ENCODE peak calls at places on chromosomes 12 and 14, in nine cellular contexts. R is heart right ventricle; H is OCI-LY7; P is upper lobe of right lung; K is tibial artery; L is pancreas; V is CD8-positive, alpha-beta T cell; A is neuronal stem cell; F is GM23248. G is an unnamed sample.
A peak's percentile ranks its signal among the peaks of the same experiment; 100 is the strongest.

GRCh38 chr12:64813733-64814132 is 10.7 kb upstream of the TBC1D30 start:
- DNase-seq in R (no peak), H (no peak), P (no peak), K (no peak), L (no peak), V (no peak), A (no peak), F (no peak), G (no peak)

GRCh38 chr14:74921053-74921620 is 1.9 kb downstream of the RPS6KL1 start:
- DNase-seq in R (no peak), H (no peak), P (no peak), K (peak; percentile 52), L (no peak), V (no peak), A (no peak), F (no peak), G (no peak)

GRCh38 chr12:116044181-116044580 is 233.3 kb downstream of the MED13L start:
- DNase-seq in R (no peak), H (no peak), P (no peak), K (no peak), L (no peak), V (no peak), A (no peak), F (no peak), G (no peak)

GRCh38 chr14:69242311-69243224 is 17.4 kb upstream of the GALNT16 start:
- DNase-seq in R (no peak), H (peak; percentile 74), P (no peak), K (peak; percentile 75), L (peak; percentile 39), V (peak; percentile 15), A (peak; percentile 63), F (peak; percentile 78), G (peak; percentile 88)

GRCh38 chr14:96263347-96264199 is 7.6 kb downstream of the BDKRB1 start:
- DNase-seq in R (no peak), H (peak; percentile 2), P (no peak), K (no peak), L (no peak), V (no peak), A (no peak), F (no peak), G (no peak)

GRCh38 chr14:105412768-105413541 is 6.7 kb upstream of the MTA1 start:
- DNase-seq in R (no peak), H (no peak), P (no peak), K (no peak), L (no peak), V (no peak), A (no peak), F (no peak), G (no peak)

GRCh38 chr12:76037130-76038105 is 5.8 kb upstream of the PHLDA1 start:
- DNase-seq in R (no peak), H (peak; percentile 85), P (no peak), K (no peak), L (no peak), V (no peak), A (peak; percentile 53), F (peak; percentile 89), G (peak; percentile 48)

GRCh38 chr12:115570271-115570777 is 707.2 kb downstream of the MED13L start:
- DNase-seq in R (no peak), H (no peak), P (no peak), K (no peak), L (no peak), V (no peak), A (peak; percentile 8), F (no peak), G (no peak)

DNA sequence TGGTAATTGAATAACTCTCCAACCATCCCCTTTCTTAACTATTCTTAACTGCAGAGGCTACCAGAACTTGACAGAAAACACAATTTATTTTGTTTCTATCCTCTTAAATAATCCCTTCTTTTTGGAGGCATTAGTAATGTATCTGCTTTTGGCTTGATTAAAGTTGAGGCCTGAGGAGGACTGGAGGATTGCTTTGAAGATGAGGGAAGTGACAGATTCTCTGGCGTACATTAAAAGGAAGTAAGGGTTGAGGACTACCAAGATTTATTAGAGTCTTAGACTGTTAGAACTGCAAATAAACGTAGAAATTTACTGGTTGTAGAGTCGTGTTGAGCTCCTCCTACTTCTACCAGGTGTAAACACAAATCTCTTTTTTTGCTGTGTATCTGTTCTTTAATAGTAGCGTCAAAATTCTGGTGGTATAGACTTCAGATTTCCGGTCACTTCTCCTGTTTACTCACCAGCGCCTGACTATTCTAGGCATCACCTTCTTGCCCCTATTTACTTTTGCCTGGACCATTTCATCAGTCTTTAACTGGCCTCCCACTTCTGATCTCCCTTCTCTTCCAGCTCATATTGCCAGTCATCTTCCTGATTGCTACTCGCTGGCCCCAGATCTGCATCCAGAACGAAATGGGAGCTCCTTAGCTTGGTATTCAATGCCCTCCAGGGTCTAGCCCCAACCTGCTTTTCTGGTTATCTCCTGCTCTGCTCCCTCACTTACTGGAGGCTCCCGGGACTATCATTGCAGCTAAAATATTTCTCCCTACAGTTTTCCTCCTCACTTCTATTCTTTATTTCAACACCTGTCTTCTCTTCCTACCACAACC is 8.5 kb upstream of the EID3 start:
- DNase-seq in R (no peak), H (no peak), P (no peak), K (no peak), L (no peak), V (no peak), A (no peak), F (no peak), G (no peak)
- H3K36me3 ChIP-seq in R (no peaks in the 10 kb centered on the region), H (peaks cover 88% of the 10 kb centered on the region), P (peaks cover 79% of the 10 kb centered on the region), K (peaks cover 64% of the 10 kb centered on the region), L (no peaks in the 10 kb centered on the region), V (peaks cover 3% of the 10 kb centered on the region), A (peaks cover 89% of the 10 kb centered on the region), F (peaks cover 75% of the 10 kb centered on the region), G (peaks cover 7% of the 10 kb centered on the region)

GRCh38 chr14:100241279-100241678 is 2.3 kb downstream of the YY1 start:
- DNase-seq in R (no peak), H (no peak), P (no peak), K (no peak), L (no peak), V (no peak), A (no peak), F (peak; percentile 34), G (no peak)

GRCh38 chr14:100250732-100251465 is 12.0 kb downstream of the YY1 start:
- DNase-seq in R (no peak), H (no peak), P (no peak), K (no peak), L (no peak), V (no peak), A (no peak), F (no peak), G (no peak)

GRCh38 chr14:100240725-100241032 is 1.7 kb downstream of the YY1 start:
- DNase-seq in R (no peak), H (no peak), P (no peak), K (no peak), L (no peak), V (no peak), A (no peak), F (no peak), G (no peak)

GRCh38 chr14:100246809-100247428 is 8.0 kb downstream of the YY1 start:
- DNase-seq in R (no peak), H (peak; percentile 53), P (no peak), K (no peak), L (no peak), V (no peak), A (peak; percentile 43), F (peak; percentile 61), G (no peak)

GRCh38 chr14:100246136-100246535 is 7.2 kb downstream of the YY1 start:
- DNase-seq in R (no peak), H (no peak), P (no peak), K (no peak), L (peak; percentile 11), V (no peak), A (no peak), F (no peak), G (no peak)
- H3K4me1 ChIP-seq in R (peaks cover 70% of the 10 kb centered on the region), H (peaks cover 87% of the 10 kb centered on the region), P (peaks cover 76% of the 10 kb centered on the region), K (no peaks in the 10 kb centered on the region), L (peaks cover 66% of the 10 kb centered on the region), V (peaks cover 72% of the 10 kb centered on the region), A (peaks cover 3% of the 10 kb centered on the region), F (peaks cover 41% of the 10 kb centered on the region), G (peaks cover 25% of the 10 kb centered on the region)

GRCh38 chr12:120170631-120171030 is 23.9 kb downstream of the GCN1 start:
- DNase-seq in R (no peak), H (no peak), P (no peak), K (no peak), L (no peak), V (no peak), A (no peak), F (no peak), G (no peak)
- H3K36me3 ChIP-seq in R (peaks cover 16% of the 10 kb centered on the region), H (peaks cover 96% of the 10 kb centered on the region), P (peaks cover 99% of the 10 kb centered on the region), K (peaks cover 88% of the 10 kb centered on the region), L (peaks cover 42% of the 10 kb centered on the region), V (peaks cover 50% of the 10 kb centered on the region), A (peaks cover 89% of the 10 kb centered on the region), F (peaks cover 68% of the 10 kb centered on the region), G (peaks cover 9% of the 10 kb centered on the region)

GRCh38 chr12:128795530-128796361 is 28.0 kb downstream of the SLC15A4 start:
- DNase-seq in R (no peak), H (peak; percentile 91), P (peak; percentile 40), K (no peak), L (no peak), V (no peak), A (no peak), F (no peak), G (no peak)
- H3K4me1 ChIP-seq in R (peaks cover 7% of the 10 kb centered on the region), H (peaks cover 89% of the 10 kb centered on the region), P (peaks cover 12% of the 10 kb centered on the region), K (no peaks in the 10 kb centered on the region), L (no peaks in the 10 kb centered on the region), V (peaks cover 43% of the 10 kb centered on the region), A (peaks cover 13% of the 10 kb centered on the region), F (no peaks in the 10 kb centered on the region), G (peaks cover 7% of the 10 kb centered on the region)

GRCh38 chr14:23577710-23578392 is 739 bp downstream of the JPH4 start:
- DNase-seq in R (no peak), H (no peak), P (no peak), K (no peak), L (no peak), V (no peak), A (no peak), F (no peak), G (no peak)
- H3K36me3 ChIP-seq in R (no peaks in the 10 kb centered on the region), H (no peaks in the 10 kb centered on the region), P (no peaks in the 10 kb centered on the region), K (no peaks in the 10 kb centered on the region), L (no peaks in the 10 kb centered on the region), V (no peaks in the 10 kb centered on the region), A (no peaks in the 10 kb centered on the region), F (no peaks in the 10 kb centered on the region), G (no peaks in the 10 kb centered on the region)

G was measured in tibial nerve.